ENCODE peak calls at places on chromosome 19, in eight cellular contexts. E, B, S, V, I, Q, R and U are unnamed samples.

GRCh38 chr19:592101-592500 is 2.4 kb downstream of the HCN2 start:
- DNase-seq in E (no peak), B (no peak), S (no peak), V (no peak), I (no peak), Q (no peak), R (no peak), U (no peak)

GRCh38 chr19:7934766-7935165 is 8.7 kb downstream of the TIMM44 start:
- DNase-seq in E (no peak), B (no peak), S (no peak), V (no peak), I (no peak), Q (no peak), R (no peak), U (no peak)

GRCh38 chr19:5332501-5332900 is 8.1 kb downstream of the PTPRS start:
- DNase-seq in E (no peak), B (no peak), S (no peak), V (no peak), I (no peak), Q (no peak), R (no peak), U (no peak)

GRCh38 chr19:23769691-23770468 is 11.2 kb upstream of the ZNF681 start:
- DNase-seq in E (no peak), B (no peak), S (no peak), V (no peak), I (no peak), Q (no peak), R (no peak), U (no peak)

GRCh38 chr19:3699071-3699740 is 1.1 kb downstream of the PIP5K1C start:
- DNase-seq in E (peak), B (peak), S (peak), V (peak), I (peak), Q (no peak), R (no peak), U (peak)

GRCh38 chr19:45469835-45470146 is 2.0 kb downstream of the FOSB start:
- DNase-seq in E (no peak), B (no peak), S (no peak), V (no peak), I (no peak), Q (no peak), R (no peak), U (no peak)

GRCh38 chr19:53503126-53503525 is 34.8 kb upstream of the ZNF331 start:
- DNase-seq in E (no peak), B (no peak), S (no peak), V (no peak), I (no peak), Q (no peak), R (no peak), U (no peak)

GRCh38 chr19:21463449-21464105 is 41.8 kb upstream of the ZNF429 start:
- DNase-seq in E (peak), B (peak), S (no peak), V (peak), I (peak), Q (peak), R (no peak), U (peak)

GRCh38 chr19:34838753-34839431 is 65.9 kb upstream of the ZNF599 start:
- DNase-seq in E (peak), B (no peak), S (no peak), V (peak), I (peak), Q (peak), R (no peak), U (peak)